ENCODE peak calls at places on chromosomes 3 and 15, in eight cellular contexts. K is cardiac muscle cell; O is psoas muscle; W is HCT116; X is aorta; L is CD8-positive, alpha-beta T cell; T is lower lobe of right lung; E is transverse colon. D is an unnamed sample. For H3K27me3, the result is how much of the 10 kb centered on the place peaks cover.

GRCh38 chr3:53120336-53120735 is 9.9 kb downstream of the RFT1 start:
- DNase-seq in K (no peak), O (no peak), W (no peak), X (no peak), L (no peak), T (no peak), E (no peak), D (no peak)

GRCh38 chr3:14592390-14592789 is 52.2 kb upstream of the GRIP2 start:
- DNase-seq in K (no peak), O (no peak), W (no peak), X (peak), L (no peak), T (no peak), E (no peak), D (no peak)

GRCh38 chr3:111846717-111847116 is 12.3 kb upstream of the PHLDB2 start:
- DNase-seq in K (peak), O (no peak), W (no peak), X (no peak), L (no peak), T (no peak), E (no peak), D (no peak)

GRCh38 chr3:126264952-126265351 is 84.6 kb upstream of the ALDH1L1 start:
- DNase-seq in K (no peak), O (peak), W (no peak), X (no peak), L (no peak), T (no peak), E (no peak), D (no peak)

GRCh38 chr3:43001556-43002121 is 22.5 kb downstream of the GASK1A start:
- DNase-seq in K (no peak), O (no peak), W (no peak), X (no peak), L (no peak), T (no peak), E (no peak), D (no peak)

GRCh38 chr3:133712017-133712416 is 34.2 kb upstream of the TF start:
- DNase-seq in K (no peak), O (no peak), W (no peak), X (no peak), L (no peak), T (no peak), E (no peak), D (no peak)

GRCh38 chr3:20185364-20185732 is 658 bp downstream of the SGO1 start:
- DNase-seq in K (peak), O (no peak), W (no peak), X (no peak), L (no peak), T (no peak), E (no peak), D (peak)

GRCh38 chr15:79474252-79474651 is 42.1 kb downstream of the MINAR1 start:
- DNase-seq in K (peak), O (no peak), W (no peak), X (no peak), L (no peak), T (no peak), E (no peak), D (no peak)

GRCh38 chr3:55166577-55167555 is 239.0 kb upstream of the LRTM1 start:
- DNase-seq in K (no peak), O (no peak), W (no peak), X (no peak), L (no peak), T (no peak), E (peak), D (no peak)

GRCh38 chr15:43093026-43093425 is 12.8 kb downstream of the UBR1 start:
- DNase-seq in K (peak), O (no peak), W (no peak), X (no peak), L (no peak), T (no peak), E (no peak), D (no peak)

GRCh38 chr3:60514866-60515265 is 736.4 kb downstream of the FHIT start:
- DNase-seq in K (no peak), O (no peak), W (no peak), X (no peak), L (no peak), T (no peak), E (no peak), D (no peak)

GRCh38 chr15:91348812-91349500 is 248.9 kb downstream of the SV2B start:
- DNase-seq in K (no peak), O (no peak), W (no peak), X (no peak), L (no peak), T (no peak), E (no peak), D (no peak)

GRCh38 chr15:23038741-23039150 is 623 bp downstream of the TUBGCP5 start:
- DNase-seq in K (no peak), O (no peak), W (no peak), X (no peak), L (no peak), T (no peak), E (peak), D (no peak)

GRCh38 chr3:136787226-136787793 is 31.6 kb upstream of the SLC35G2 start:
- DNase-seq in K (peak), O (no peak), W (no peak), X (no peak), L (no peak), T (no peak), E (peak), D (peak)

GRCh38 chr3:60588806-60589205 is 662.4 kb downstream of the FHIT start:
- DNase-seq in K (no peak), O (no peak), W (peak), X (no peak), L (no peak), T (no peak), E (no peak), D (no peak)

GRCh38 chr3:197750863-197751737 is 1.4 kb downstream of the FYTTD1 start:
- DNase-seq in K (peak), O (peak), W (no peak), X (peak), L (no peak), T (peak), E (peak), D (peak)

GRCh38 chr15:96585634-96586386 is 255.3 kb downstream of the NR2F2 start:
- DNase-seq in K (peak), O (no peak), W (no peak), X (no peak), L (no peak), T (no peak), E (no peak), D (no peak)

DNA sequence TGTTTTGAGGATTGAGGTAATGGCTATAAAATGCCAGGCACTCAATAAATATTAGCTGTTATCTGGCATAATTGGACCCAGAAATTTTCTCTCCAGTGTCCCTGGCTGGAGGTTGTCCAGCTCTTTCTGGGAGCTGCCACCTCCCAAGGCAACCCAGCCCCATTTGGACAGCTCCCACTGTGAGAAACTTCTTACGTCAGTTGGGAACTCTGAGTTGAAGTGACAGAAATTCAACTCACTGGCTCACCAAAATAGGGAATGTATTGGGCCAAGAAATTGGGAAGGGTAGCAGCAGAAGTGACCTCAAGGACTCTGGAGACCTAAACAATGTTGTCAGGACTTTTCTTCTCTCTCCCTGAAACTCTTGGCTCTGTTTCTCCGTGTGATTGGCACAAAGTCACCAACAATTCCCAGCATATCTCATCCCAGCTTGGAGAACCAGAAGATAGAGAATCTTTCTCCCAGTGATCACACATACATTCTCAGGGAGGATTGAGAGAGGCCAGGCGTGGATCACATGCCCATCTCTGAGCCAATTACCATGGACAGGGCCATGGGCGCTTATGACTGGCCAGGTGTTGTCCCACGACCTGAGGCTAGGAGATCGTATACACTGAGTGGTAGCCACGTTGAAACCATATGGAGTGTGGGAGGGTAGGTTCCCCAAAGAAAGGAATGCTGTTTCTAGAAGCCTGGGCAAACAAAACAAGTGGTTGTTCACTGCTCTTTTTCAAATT is 22.5 kb upstream of the HCN4 start:
- DNase-seq in K (no peak), O (no peak), W (no peak), X (no peak), L (no peak), T (no peak), E (no peak), D (no peak)
- H3K27me3 ChIP-seq in K (under half), O (under half), W (under half), X (under half), L (under half), T (under half), E (under half), D (under half)

GRCh38 chr3:183253961-183254815 is 1.1 kb downstream of the B3GNT5 start:
- DNase-seq in K (peak), O (peak), W (no peak), X (peak), L (no peak), T (peak), E (peak), D (peak)

GRCh38 chr3:183253364-183253960 is 409 bp downstream of the B3GNT5 start:
- DNase-seq in K (peak), O (peak), W (no peak), X (peak), L (no peak), T (peak), E (peak), D (peak)

GRCh38 chr3:183254816-183255730 is 2.0 kb downstream of the B3GNT5 start:
- DNase-seq in K (no peak), O (no peak), W (no peak), X (no peak), L (no peak), T (no peak), E (no peak), D (peak)

GRCh38 chr3:183252973-183253363 is at the start of gene B3GNT5:
- DNase-seq in K (peak), O (peak), W (peak), X (peak), L (no peak), T (peak), E (peak), D (peak)

GRCh38 chr3:183252108-183252782 is 808 bp upstream of the B3GNT5 start:
- DNase-seq in K (no peak), O (no peak), W (no peak), X (no peak), L (no peak), T (no peak), E (no peak), D (no peak)
- H3K4me3 ChIP-seq in K (peak), O (peak), W (peak), X (no peak), L (no peak), T (peak), E (peak), D (peak)

GRCh38 chr3:23993556-23994246 is 48.6 kb downstream of the NR1D2 start:
- DNase-seq in K (no peak), O (no peak), W (no peak), X (no peak), L (no peak), T (no peak), E (no peak), D (no peak)
- H3K27me3 ChIP-seq in K (under half), O (under half), W (under half), X (under half), L (under half), T (under half), E (under half), D (under half)

DNA sequence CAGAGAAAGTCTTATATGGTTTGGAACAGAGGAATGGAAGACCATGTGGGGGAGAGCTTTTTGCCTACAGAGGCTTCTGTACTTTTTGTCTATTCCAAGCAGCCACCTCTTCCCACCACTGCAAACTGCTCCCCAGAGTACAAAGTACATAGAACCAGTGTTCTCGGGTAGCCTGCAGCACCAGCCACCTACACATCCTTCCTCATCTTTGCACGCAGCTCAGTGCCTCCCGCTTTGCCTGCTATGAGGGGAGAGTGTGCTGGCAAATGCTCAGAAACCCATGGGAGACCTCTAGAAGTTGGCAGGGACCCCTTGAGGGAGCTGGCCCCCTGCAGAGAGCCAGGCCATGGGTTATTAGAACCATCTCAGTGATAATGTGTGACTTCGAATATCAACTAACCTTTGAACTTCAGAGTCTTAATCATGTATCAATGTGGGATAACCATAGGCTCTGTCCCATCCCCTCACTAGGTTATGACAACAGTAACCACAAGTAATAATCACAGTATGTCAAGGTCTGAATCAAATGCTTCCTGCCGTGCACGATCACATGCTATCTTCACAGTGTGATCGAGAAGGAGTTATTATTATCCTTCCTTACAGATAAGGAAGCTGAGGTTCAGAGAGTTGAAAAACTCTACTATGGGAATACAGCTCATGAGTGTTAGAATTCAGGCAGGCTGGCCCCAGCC is 22.8 kb upstream of the SMAD3 start:
- DNase-seq in K (no peak), O (no peak), W (no peak), X (peak), L (no peak), T (no peak), E (no peak), D (no peak)
- H3K4me3 ChIP-seq in K (no peak), O (no peak), W (peak), X (no peak), L (no peak), T (no peak), E (no peak), D (no peak)

GRCh38 chr15:25859838-25860645 is 3.1 kb downstream of the ATP10A start:
- DNase-seq in K (no peak), O (no peak), W (no peak), X (no peak), L (no peak), T (no peak), E (no peak), D (no peak)
- H3K27me3 ChIP-seq in K (half or more), O (under half), W (under half), X (under half), L (under half), T (under half), E (under half), D (under half)

GRCh38 chr3:86991840-86992430 is 986 bp upstream of the VGLL3 start:
- DNase-seq in K (no peak), O (no peak), W (no peak), X (no peak), L (no peak), T (no peak), E (no peak), D (no peak)
- H3K4me3 ChIP-seq in K (no peak), O (peak), W (no peak), X (peak), L (no peak), T (no peak), E (peak), D (no peak)

GRCh38 chr15:48089664-48090063 is 31.1 kb upstream of the SLC24A5 start:
- DNase-seq in K (no peak), O (no peak), W (no peak), X (no peak), L (no peak), T (no peak), E (no peak), D (no peak)

GRCh38 chr15:48086582-48086981 is 34.2 kb upstream of the SLC24A5 start:
- DNase-seq in K (peak), O (no peak), W (no peak), X (no peak), L (no peak), T (no peak), E (no peak), D (no peak)

GRCh38 chr15:48086162-48086561 is 34.6 kb upstream of the SLC24A5 start:
- DNase-seq in K (no peak), O (no peak), W (no peak), X (no peak), L (no peak), T (no peak), E (no peak), D (no peak)

GRCh38 chr15:48087844-48088243 is 32.9 kb upstream of the SLC24A5 start:
- DNase-seq in K (no peak), O (no peak), W (no peak), X (no peak), L (no peak), T (no peak), E (no peak), D (no peak)

GRCh38 chr15:48084759-48085420 is 35.9 kb upstream of the SLC24A5 start:
- DNase-seq in K (peak), O (no peak), W (no peak), X (no peak), L (no peak), T (no peak), E (no peak), D (peak)
- H3K27me3 ChIP-seq in K (under half), O (under half), W (under half), X (under half), L (under half), T (under half), E (under half), D (under half)

GRCh38 chr15:25737218-25737643 is 125.9 kb downstream of the ATP10A start:
- DNase-seq in K (no peak), O (no peak), W (no peak), X (peak), L (no peak), T (no peak), E (no peak), D (no peak)
- H3K4me3 ChIP-seq in K (no peak), O (no peak), W (no peak), X (no peak), L (no peak), T (no peak), E (no peak), D (no peak)

GRCh38 chr15:85870216-85871014 is 75.7 kb upstream of the KLHL25 start:
- DNase-seq in K (no peak), O (no peak), W (no peak), X (no peak), L (no peak), T (no peak), E (no peak), D (no peak)

GRCh38 chr15:85867250-85867649 is 72.5 kb upstream of the KLHL25 start:
- DNase-seq in K (no peak), O (no peak), W (no peak), X (no peak), L (no peak), T (no peak), E (no peak), D (no peak)

GRCh38 chr15:85872125-85872524 is 77.4 kb upstream of the KLHL25 start:
- DNase-seq in K (no peak), O (no peak), W (no peak), X (no peak), L (no peak), T (no peak), E (no peak), D (no peak)

GRCh38 chr15:85871545-85871944 is 76.8 kb upstream of the KLHL25 start:
- DNase-seq in K (no peak), O (no peak), W (no peak), X (no peak), L (no peak), T (no peak), E (no peak), D (no peak)

DNA sequence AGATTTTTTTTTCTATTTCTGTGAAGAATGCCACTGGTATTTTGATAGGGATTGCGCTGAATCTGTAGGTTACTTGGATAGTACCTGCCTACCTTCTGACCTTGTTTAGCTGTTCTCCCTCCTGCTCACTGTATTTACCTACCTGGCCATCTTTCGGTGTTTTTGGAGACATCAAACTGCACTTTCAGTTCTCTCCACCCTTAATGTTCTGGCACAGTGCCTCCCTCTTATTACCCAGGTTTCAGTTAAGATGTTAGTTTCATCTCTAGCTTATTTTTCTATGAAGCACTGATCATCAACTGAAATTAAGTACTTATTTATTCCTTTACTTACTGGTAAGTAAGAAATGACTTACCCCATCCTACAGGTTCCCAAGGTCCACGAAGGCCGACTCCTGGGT is 74.4 kb upstream of the KLHL25 start:
- DNase-seq in K (no peak), O (no peak), W (no peak), X (no peak), L (no peak), T (no peak), E (no peak), D (no peak)
- H3K27me3 ChIP-seq in K (under half), O (under half), W (under half), X (under half), L (under half), T (under half), E (under half), D (under half)